ENCODE peak calls at places on chromosomes 12 and 14, in six cellular contexts. R, S, W, G, J and P are unnamed samples.

GRCh38 chr14:70398706-70399431 is 18.0 kb downstream of the SYNJ2BP start:
- DNase-seq in J (no peak), W (no peak), R (no peak), G (no peak), S (no peak), P (no peak)

GRCh38 chr12:59119676-59120075 is 199.4 kb upstream of the LRIG3 start:
- DNase-seq in R (no peak), W (no peak), G (no peak), S (no peak), J (no peak), P (peak; percentile 46)

GRCh38 chr12:88578274-88578673 is 2.0 kb downstream of the KITLG start:
- DNase-seq in S (peak; percentile 33), W (no peak), R (no peak), G (no peak), J (peak; percentile 63), P (no peak)

GRCh38 chr14:73462078-73462715 is 3.9 kb upstream of the NUMB start:
- DNase-seq in J (peak; percentile 19), G (no peak), S (no peak), W (peak; percentile 76), R (no peak), P (peak; percentile 63)

GRCh38 chr14:69059658-69060648 is 80.9 kb upstream of the ACTN1 start:
- DNase-seq in G (peak; percentile 98), S (peak; percentile 99), R (no peak), J (no peak), W (no peak), P (peak; percentile 91)

GRCh38 chr14:61598980-61599379 is 96.3 kb upstream of the HIF1A start:
- DNase-seq in R (no peak), J (no peak), G (no peak), W (no peak), S (no peak), P (no peak)

GRCh38 chr14:33839193-33840076 is 111.4 kb downstream of the EGLN3 start:
- DNase-seq in R (peak; percentile 67), S (peak; percentile 37), W (no peak), G (peak; percentile 38), J (peak; percentile 80), P (peak; percentile 43)

GRCh38 chr12:92543872-92544271 is 158.9 kb upstream of the PLEKHG7 start:
- DNase-seq in W (no peak), S (no peak), G (no peak), R (no peak), J (no peak), P (no peak)

GRCh38 chr12:68559246-68559645 is 51.5 kb upstream of the RAP1B start:
- DNase-seq in S (peak; percentile 13), R (no peak), W (no peak), G (no peak), J (no peak), P (no peak)

GRCh38 chr14:73191441-73191840 is 45.9 kb upstream of the PAPLN start:
- DNase-seq in G (no peak), S (no peak), R (no peak), W (no peak), J (no peak), P (no peak)

GRCh38 chr14:23183076-23183475 is 384 bp downstream of the SLC7A8 start:
- DNase-seq in S (no peak), J (no peak), G (no peak), W (no peak), R (no peak), P (no peak)

GRCh38 chr12:122052285-122052684 is 26.3 kb upstream of the MLXIP start:
- DNase-seq in W (no peak), G (no peak), J (no peak), R (no peak), S (no peak), P (peak; percentile 50)